ENCODE peak calls at places on chromosomes 3 and 15, in nine cellular contexts. C, G, J, F, Z, R, H, T and D are unnamed samples.

GRCh38 chr3:115464036-115464435 is 159.3 kb upstream of the GAP43 start:
- DNase-seq in T (no peak), Z (no peak), R (no peak), C (no peak), J (no peak), F (no peak), H (no peak), G (no peak), D (no peak)

GRCh38 chr3:170690133-170690981 is 104.5 kb upstream of the SLC7A14 start:
- DNase-seq in F (peak), C (peak), J (peak), Z (peak), G (peak), R (peak), T (no peak), H (peak), D (peak)

GRCh38 chr3:195247086-195247862 is 23.7 kb downstream of the XXYLT1 start:
- DNase-seq in C (no peak), R (peak), Z (no peak), J (no peak), F (no peak), T (no peak), H (no peak), G (no peak), D (no peak)

GRCh38 chr3:193297421-193297820 is 56.4 kb downstream of the PLAAT1 start:
- DNase-seq in J (no peak), F (no peak), T (no peak), H (no peak), G (no peak), R (no peak), Z (no peak), C (no peak), D (no peak)

GRCh38 chr3:177490626-177491025 is 293.3 kb upstream of the TBL1XR1 start:
- DNase-seq in R (no peak), G (no peak), J (no peak), Z (no peak), H (no peak), C (no peak), T (no peak), F (no peak), D (no peak)

GRCh38 chr15:40343512-40343911 is 2.8 kb upstream of the CCDC9B start:
- DNase-seq in C (no peak), G (no peak), R (no peak), T (no peak), F (no peak), J (no peak), H (no peak), Z (no peak), D (no peak)

GRCh38 chr3:139937674-139938279 is 2.8 kb downstream of the CLSTN2 start:
- DNase-seq in Z (no peak), C (peak), G (peak), T (peak), R (no peak), J (peak), F (peak), H (no peak), D (no peak)

GRCh38 chr3:41907330-41908073 is 54.4 kb downstream of the ULK4 start:
- DNase-seq in T (no peak), Z (no peak), F (no peak), C (no peak), H (no peak), J (no peak), G (no peak), R (no peak), D (no peak)

GRCh38 chr3:127306361-127307112 is 18.7 kb upstream of the PRR20G start:
- DNase-seq in F (no peak), T (no peak), C (peak), R (no peak), Z (no peak), H (no peak), G (no peak), J (no peak), D (no peak)

GRCh38 chr15:80567721-80568157 is 127.4 kb upstream of the ABHD17C start:
- DNase-seq in R (no peak), Z (peak), F (peak), T (no peak), C (peak), J (peak), G (peak), H (peak), D (peak)

GRCh38 chr3:120752865-120753264 is 10.3 kb downstream of the GTF2E1 start:
- DNase-seq in G (no peak), T (no peak), R (no peak), H (no peak), J (no peak), C (no peak), Z (no peak), F (no peak), D (no peak)

GRCh38 chr3:84096188-84096587 is 862.6 kb upstream of the CADM2 start:
- DNase-seq in H (no peak), T (no peak), G (no peak), F (no peak), R (no peak), Z (no peak), C (no peak), J (no peak), D (no peak)

GRCh38 chr15:98983333-98983732 is 24.3 kb downstream of the PGPEP1L start:
- DNase-seq in G (no peak), J (peak), C (no peak), R (no peak), H (no peak), T (peak), F (no peak), Z (no peak), D (no peak)

GRCh38 chr3:171614318-171614967 is 154.2 kb upstream of the TNIK start:
- DNase-seq in Z (no peak), R (no peak), F (no peak), G (peak), C (peak), T (no peak), J (peak), H (no peak), D (peak)

GRCh38 chr15:78727561-78727960 is 83.7 kb downstream of the ADAMTS7 start:
- DNase-seq in R (no peak), G (no peak), T (no peak), H (no peak), C (peak), Z (no peak), J (no peak), F (no peak), D (peak)

GRCh38 chr3:191282262-191283215 is 46.7 kb upstream of the CCDC50 start:
- DNase-seq in H (no peak), T (no peak), Z (no peak), C (no peak), G (no peak), J (no peak), F (no peak), R (no peak), D (no peak)

GRCh38 chr3:110881069-110881468 is 190.5 kb upstream of the NECTIN3 start:
- DNase-seq in Z (no peak), J (peak), T (peak), C (peak), G (no peak), R (peak), F (no peak), H (no peak), D (peak)

GRCh38 chr3:147419062-147419701 is 10.0 kb downstream of the ZIC1 start:
- DNase-seq in G (peak), J (peak), F (no peak), R (no peak), T (no peak), H (no peak), C (peak), Z (no peak), D (peak)

GRCh38 chr15:57554063-57554820 is 37.5 kb upstream of the MYZAP start:
- DNase-seq in R (no peak), J (no peak), F (no peak), H (no peak), Z (peak), C (no peak), T (no peak), G (no peak), D (no peak)